ENCODE peak calls at places on chromosomes 6 and 20, in nine cellular contexts. One of them, this sample, is unnamed.

GRCh38 chr6:5334341-5334740 is 73.0 kb downstream of the FARS2 start:
- DNase-seq in left ventricle myocardium inferior: no peak
- DNase-seq in heart left ventricle: no peak
- DNase-seq in dorsolateral prefrontal cortex: no peak
- DNase-seq in thoracic aorta: no peak
- DNase-seq in IMR-90: peak; percentile 37
- DNase-seq in PC-9: no peak
- DNase-seq in AG04450: no peak
- DNase-seq in lower lobe of right lung: no peak
- DNase-seq in this sample: no peak

GRCh38 chr6:33192671-33193602 is 670 bp upstream of the COL11A2 start:
- DNase-seq in left ventricle myocardium inferior: peak; percentile 46
- DNase-seq in heart left ventricle: peak; percentile 70
- DNase-seq in dorsolateral prefrontal cortex: peak; percentile 37
- DNase-seq in thoracic aorta: no peak
- DNase-seq in IMR-90: no peak
- DNase-seq in PC-9: no peak
- DNase-seq in AG04450: no peak
- DNase-seq in lower lobe of right lung: no peak
- DNase-seq in this sample: no peak

GRCh38 chr20:61443541-61444126 is 191.6 kb downstream of the CDH4 start:
- DNase-seq in left ventricle myocardium inferior: no peak
- DNase-seq in heart left ventricle: no peak
- DNase-seq in dorsolateral prefrontal cortex: no peak
- DNase-seq in thoracic aorta: no peak
- DNase-seq in IMR-90: peak; percentile 48
- DNase-seq in PC-9: no peak
- DNase-seq in AG04450: no peak
- DNase-seq in lower lobe of right lung: no peak
- DNase-seq in this sample: no peak

GRCh38 chr20:53905019-53905847 is 165.2 kb downstream of the BCAS1 start:
- DNase-seq in left ventricle myocardium inferior: no peak
- DNase-seq in heart left ventricle: no peak
- DNase-seq in dorsolateral prefrontal cortex: no peak
- DNase-seq in thoracic aorta: no peak
- DNase-seq in IMR-90: no peak
- DNase-seq in PC-9: no peak
- DNase-seq in AG04450: no peak
- DNase-seq in lower lobe of right lung: no peak
- DNase-seq in this sample: no peak

GRCh38 chr20:10093087-10093591 is 58.4 kb downstream of the ANKEF1 start:
- DNase-seq in left ventricle myocardium inferior: no peak
- DNase-seq in heart left ventricle: no peak
- DNase-seq in dorsolateral prefrontal cortex: peak; percentile 59
- DNase-seq in thoracic aorta: no peak
- DNase-seq in IMR-90: peak; percentile 57
- DNase-seq in PC-9: peak; percentile 85
- DNase-seq in AG04450: peak; percentile 10
- DNase-seq in lower lobe of right lung: no peak
- DNase-seq in this sample: no peak

GRCh38 chr20:38617011-38617829 is 15.6 kb downstream of the ARHGAP40 start:
- DNase-seq in left ventricle myocardium inferior: no peak
- DNase-seq in heart left ventricle: no peak
- DNase-seq in dorsolateral prefrontal cortex: no peak
- DNase-seq in thoracic aorta: no peak
- DNase-seq in IMR-90: peak; percentile 36
- DNase-seq in PC-9: peak; percentile 93
- DNase-seq in AG04450: no peak
- DNase-seq in lower lobe of right lung: no peak
- DNase-seq in this sample: no peak

GRCh38 chr6:132096996-132097395 is 145.8 kb upstream of the CCN2 start:
- DNase-seq in left ventricle myocardium inferior: no peak
- DNase-seq in heart left ventricle: no peak
- DNase-seq in dorsolateral prefrontal cortex: no peak
- DNase-seq in thoracic aorta: no peak
- DNase-seq in IMR-90: no peak
- DNase-seq in PC-9: no peak
- DNase-seq in AG04450: no peak
- DNase-seq in lower lobe of right lung: no peak
- DNase-seq in this sample: no peak

GRCh38 chr6:105136433-105137350 is 43.1 kb downstream of the POPDC3 start:
- DNase-seq in left ventricle myocardium inferior: peak; percentile 73
- DNase-seq in heart left ventricle: peak; percentile 86
- DNase-seq in dorsolateral prefrontal cortex: peak; percentile 5
- DNase-seq in thoracic aorta: no peak
- DNase-seq in IMR-90: peak; percentile 59
- DNase-seq in PC-9: no peak
- DNase-seq in AG04450: peak; percentile 26
- DNase-seq in lower lobe of right lung: peak; percentile 61
- DNase-seq in this sample: peak; percentile 88

GRCh38 chr20:21505810-21506530 is 7.9 kb downstream of the NKX2-2 start:
- DNase-seq in left ventricle myocardium inferior: no peak
- DNase-seq in heart left ventricle: no peak
- DNase-seq in dorsolateral prefrontal cortex: peak; percentile 26
- DNase-seq in thoracic aorta: no peak
- DNase-seq in IMR-90: peak; percentile 20
- DNase-seq in PC-9: no peak
- DNase-seq in AG04450: no peak
- DNase-seq in lower lobe of right lung: peak; percentile 66
- DNase-seq in this sample: no peak

GRCh38 chr6:40348591-40348990 is 238.6 kb downstream of the LRFN2 start:
- DNase-seq in left ventricle myocardium inferior: no peak
- DNase-seq in heart left ventricle: no peak
- DNase-seq in dorsolateral prefrontal cortex: no peak
- DNase-seq in thoracic aorta: no peak
- DNase-seq in IMR-90: no peak
- DNase-seq in PC-9: no peak
- DNase-seq in AG04450: no peak
- DNase-seq in lower lobe of right lung: no peak
- DNase-seq in this sample: peak; percentile 15

GRCh38 chr6:82017316-82017715 is 230.2 kb downstream of the IBTK start:
- DNase-seq in left ventricle myocardium inferior: no peak
- DNase-seq in heart left ventricle: peak; percentile 39
- DNase-seq in dorsolateral prefrontal cortex: no peak
- DNase-seq in thoracic aorta: peak; percentile 51
- DNase-seq in IMR-90: peak; percentile 75
- DNase-seq in PC-9: peak; percentile 73
- DNase-seq in AG04450: no peak
- DNase-seq in lower lobe of right lung: no peak
- DNase-seq in this sample: peak; percentile 82

GRCh38 chr20:7704021-7704420 is 236.2 kb downstream of the HAO1 start:
- DNase-seq in left ventricle myocardium inferior: no peak
- DNase-seq in heart left ventricle: no peak
- DNase-seq in dorsolateral prefrontal cortex: no peak
- DNase-seq in thoracic aorta: no peak
- DNase-seq in IMR-90: no peak
- DNase-seq in PC-9: no peak
- DNase-seq in AG04450: no peak
- DNase-seq in lower lobe of right lung: no peak
- DNase-seq in this sample: no peak

GRCh38 chr6:35297541-35298481 is at the start of gene DEF6:
- DNase-seq in left ventricle myocardium inferior: peak; percentile 82
- DNase-seq in heart left ventricle: peak; percentile 82
- DNase-seq in dorsolateral prefrontal cortex: peak; percentile 36
- DNase-seq in thoracic aorta: peak; percentile 38
- DNase-seq in IMR-90: peak; percentile 82
- DNase-seq in PC-9: peak; percentile 87
- DNase-seq in AG04450: peak; percentile 60
- DNase-seq in lower lobe of right lung: peak; percentile 92
- DNase-seq in this sample: peak; percentile 90

GRCh38 chr6:137217801-137218472 is 1.2 kb downstream of the IFNGR1 start:
- DNase-seq in left ventricle myocardium inferior: no peak
- DNase-seq in heart left ventricle: peak; percentile 57
- DNase-seq in dorsolateral prefrontal cortex: peak; percentile 9
- DNase-seq in thoracic aorta: no peak
- DNase-seq in IMR-90: peak; percentile 18
- DNase-seq in PC-9: peak; percentile 43
- DNase-seq in AG04450: no peak
- DNase-seq in lower lobe of right lung: peak; percentile 59
- DNase-seq in this sample: no peak

GRCh38 chr20:24095753-24096152 is 107.2 kb upstream of the GGTLC1 start:
- DNase-seq in left ventricle myocardium inferior: no peak
- DNase-seq in heart left ventricle: no peak
- DNase-seq in dorsolateral prefrontal cortex: no peak
- DNase-seq in thoracic aorta: no peak
- DNase-seq in IMR-90: no peak
- DNase-seq in PC-9: peak; percentile 76
- DNase-seq in AG04450: no peak
- DNase-seq in lower lobe of right lung: no peak
- DNase-seq in this sample: no peak

GRCh38 chr20:2874456-2874855 is 1.2 kb downstream of the PTPRA start:
- DNase-seq in left ventricle myocardium inferior: no peak
- DNase-seq in heart left ventricle: no peak
- DNase-seq in dorsolateral prefrontal cortex: peak; percentile 40
- DNase-seq in thoracic aorta: no peak
- DNase-seq in IMR-90: peak; percentile 39
- DNase-seq in PC-9: no peak
- DNase-seq in AG04450: no peak
- DNase-seq in lower lobe of right lung: no peak
- DNase-seq in this sample: no peak

GRCh38 chr20:47785900-47786762 is 850 bp upstream of the SULF2 start:
- DNase-seq in left ventricle myocardium inferior: peak; percentile 61
- DNase-seq in heart left ventricle: peak; percentile 68
- DNase-seq in dorsolateral prefrontal cortex: peak; percentile 27
- DNase-seq in thoracic aorta: no peak
- DNase-seq in IMR-90: peak; percentile 71
- DNase-seq in PC-9: peak; percentile 77
- DNase-seq in AG04450: no peak
- DNase-seq in lower lobe of right lung: no peak
- DNase-seq in this sample: peak; percentile 87
- H3K4me3 ChIP-seq in left ventricle myocardium inferior: peak overlapping the region; percentile 69
- H3K4me3 ChIP-seq in heart left ventricle: peak overlapping the region; percentile 57
- H3K4me3 ChIP-seq in dorsolateral prefrontal cortex: peak overlapping the region; percentile 58
- H3K4me3 ChIP-seq in thoracic aorta: peak overlapping the region; percentile 69
- H3K4me3 ChIP-seq in IMR-90: peak overlapping the region; percentile 37
- H3K4me3 ChIP-seq in PC-9: peak overlapping the region; percentile 84
- H3K4me3 ChIP-seq in AG04450: peak overlapping the region; percentile 31
- H3K4me3 ChIP-seq in lower lobe of right lung: peak overlapping the region; percentile 59
- H3K4me3 ChIP-seq in this sample: peak overlapping the region; percentile 81

DNA sequence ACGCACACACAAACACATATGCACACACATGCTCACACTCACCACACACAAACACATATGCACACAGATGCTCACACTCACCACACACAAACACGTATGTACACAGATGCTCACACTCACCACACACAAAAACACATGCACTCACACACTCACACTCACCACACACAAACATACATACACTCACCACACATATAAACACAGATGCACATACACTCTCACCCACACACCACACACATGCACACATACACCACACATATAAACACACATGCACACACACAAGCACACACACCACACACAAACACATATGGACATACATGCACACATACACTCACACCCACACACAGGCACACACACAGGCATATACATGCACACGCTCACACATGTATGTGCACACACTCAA is 112.3 kb downstream of the ERMARD start:
- DNase-seq in left ventricle myocardium inferior: no peak
- DNase-seq in heart left ventricle: no peak
- DNase-seq in dorsolateral prefrontal cortex: no peak
- DNase-seq in thoracic aorta: no peak
- DNase-seq in IMR-90: no peak
- DNase-seq in PC-9: no peak
- DNase-seq in AG04450: no peak
- DNase-seq in lower lobe of right lung: no peak
- DNase-seq in this sample: no peak
- H3K4me3 ChIP-seq in left ventricle myocardium inferior: no peak overlapping the region
- H3K4me3 ChIP-seq in heart left ventricle: no peak overlapping the region
- H3K4me3 ChIP-seq in dorsolateral prefrontal cortex: no peak overlapping the region
- H3K4me3 ChIP-seq in thoracic aorta: no peak overlapping the region
- H3K4me3 ChIP-seq in IMR-90: no peak overlapping the region
- H3K4me3 ChIP-seq in PC-9: no peak overlapping the region
- H3K4me3 ChIP-seq in AG04450: no peak overlapping the region
- H3K4me3 ChIP-seq in lower lobe of right lung: no peak overlapping the region
- H3K4me3 ChIP-seq in this sample: no peak overlapping the region

GRCh38 chr6:27864906-27865883 is 47.0 kb downstream of the OR2B2 start:
- DNase-seq in left ventricle myocardium inferior: peak; percentile 29
- DNase-seq in heart left ventricle: peak; percentile 42
- DNase-seq in dorsolateral prefrontal cortex: peak; percentile 45
- DNase-seq in thoracic aorta: peak; percentile 33
- DNase-seq in IMR-90: peak; percentile 99
- DNase-seq in PC-9: peak; percentile 80
- DNase-seq in AG04450: peak; percentile 94
- DNase-seq in lower lobe of right lung: peak; percentile 77
- DNase-seq in this sample: peak; percentile 74

GRCh38 chr6:27866370-27867050 is 45.7 kb downstream of the OR2B2 start:
- DNase-seq in left ventricle myocardium inferior: no peak
- DNase-seq in heart left ventricle: no peak
- DNase-seq in dorsolateral prefrontal cortex: no peak
- DNase-seq in thoracic aorta: no peak
- DNase-seq in IMR-90: peak; percentile 68
- DNase-seq in PC-9: peak; percentile 49
- DNase-seq in AG04450: no peak
- DNase-seq in lower lobe of right lung: no peak
- DNase-seq in this sample: no peak

GRCh38 chr6:27865952-27866369 is 46.2 kb downstream of the OR2B2 start:
- DNase-seq in left ventricle myocardium inferior: no peak
- DNase-seq in heart left ventricle: no peak
- DNase-seq in dorsolateral prefrontal cortex: peak; percentile 15
- DNase-seq in thoracic aorta: no peak
- DNase-seq in IMR-90: no peak
- DNase-seq in PC-9: no peak
- DNase-seq in AG04450: no peak
- DNase-seq in lower lobe of right lung: no peak
- DNase-seq in this sample: no peak

GRCh38 chr6:27867941-27868705 is 44.1 kb downstream of the OR2B2 start:
- DNase-seq in left ventricle myocardium inferior: no peak
- DNase-seq in heart left ventricle: no peak
- DNase-seq in dorsolateral prefrontal cortex: no peak
- DNase-seq in thoracic aorta: no peak
- DNase-seq in IMR-90: peak; percentile 8
- DNase-seq in PC-9: no peak
- DNase-seq in AG04450: no peak
- DNase-seq in lower lobe of right lung: no peak
- DNase-seq in this sample: no peak

GRCh38 chr6:27867051-27867940 is 44.9 kb downstream of the OR2B2 start:
- DNase-seq in left ventricle myocardium inferior: peak; percentile 65
- DNase-seq in heart left ventricle: peak; percentile 70
- DNase-seq in dorsolateral prefrontal cortex: peak; percentile 66
- DNase-seq in thoracic aorta: no peak
- DNase-seq in IMR-90: peak; percentile 78
- DNase-seq in PC-9: no peak
- DNase-seq in AG04450: no peak
- DNase-seq in lower lobe of right lung: peak; percentile 82
- DNase-seq in this sample: peak; percentile 73
- H3K4me3 ChIP-seq in left ventricle myocardium inferior: peak overlapping the region; percentile 74
- H3K4me3 ChIP-seq in heart left ventricle: peak overlapping the region; percentile 65
- H3K4me3 ChIP-seq in dorsolateral prefrontal cortex: peak overlapping the region; percentile 67
- H3K4me3 ChIP-seq in thoracic aorta: peak overlapping the region; percentile 91
- H3K4me3 ChIP-seq in IMR-90: peak overlapping the region; percentile 76
- H3K4me3 ChIP-seq in PC-9: peak overlapping the region; percentile 55
- H3K4me3 ChIP-seq in AG04450: peak overlapping the region; percentile 71
- H3K4me3 ChIP-seq in lower lobe of right lung: peak overlapping the region; percentile 71
- H3K4me3 ChIP-seq in this sample: peak overlapping the region; percentile 49

DNA sequence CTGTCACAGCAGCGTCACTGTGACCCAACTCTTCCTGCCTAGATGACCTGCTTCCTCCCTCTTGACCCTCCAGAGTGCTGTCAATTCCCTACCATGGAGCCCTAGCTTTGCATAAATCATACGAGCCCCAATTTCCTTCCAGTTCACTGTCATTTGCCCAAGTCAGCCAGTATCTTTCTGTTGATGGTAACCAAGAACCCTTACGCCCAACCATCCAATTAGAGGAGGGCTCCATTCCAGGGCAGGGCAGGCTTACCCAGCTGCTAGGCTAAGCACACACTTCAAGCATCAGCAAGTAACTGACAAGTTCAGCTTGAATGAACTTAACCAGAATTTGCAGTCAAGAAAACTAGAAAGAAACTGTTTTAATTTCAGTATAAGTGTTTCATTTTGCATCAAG is 25.7 kb downstream of the WFDC3 start:
- DNase-seq in left ventricle myocardium inferior: no peak
- DNase-seq in heart left ventricle: no peak
- DNase-seq in dorsolateral prefrontal cortex: no peak
- DNase-seq in thoracic aorta: no peak
- DNase-seq in IMR-90: no peak
- DNase-seq in PC-9: no peak
- DNase-seq in AG04450: no peak
- DNase-seq in lower lobe of right lung: no peak
- DNase-seq in this sample: no peak
- H3K4me3 ChIP-seq in left ventricle myocardium inferior: no peak overlapping the region
- H3K4me3 ChIP-seq in heart left ventricle: no peak overlapping the region
- H3K4me3 ChIP-seq in dorsolateral prefrontal cortex: no peak overlapping the region
- H3K4me3 ChIP-seq in thoracic aorta: no peak overlapping the region
- H3K4me3 ChIP-seq in IMR-90: no peak overlapping the region
- H3K4me3 ChIP-seq in PC-9: no peak overlapping the region
- H3K4me3 ChIP-seq in AG04450: no peak overlapping the region
- H3K4me3 ChIP-seq in lower lobe of right lung: no peak overlapping the region
- H3K4me3 ChIP-seq in this sample: no peak overlapping the region